ENCODE peak calls at places on chromosomes 1 and 21, in six cellular contexts. N, P, X, C, V and H are unnamed samples.

GRCh38 chr1:42006836-42007235 is 88.1 kb upstream of the HIVEP3 start:
- DNase-seq in N (no peak), P (no peak), X (peak), C (no peak), V (peak), H (no peak)

GRCh38 chr1:53450225-53450624 is 9.0 kb upstream of the DMRTB1 start:
- DNase-seq in N (no peak), P (no peak), X (no peak), C (peak), V (no peak), H (no peak)

GRCh38 chr1:94908965-94909364 is 17.9 kb downstream of the CNN3 start:
- DNase-seq in N (no peak), P (no peak), X (no peak), C (no peak), V (no peak), H (no peak)

GRCh38 chr1:167708940-167709389 is 12.8 kb upstream of the MPZL1 start:
- DNase-seq in N (no peak), P (peak), X (no peak), C (peak), V (peak), H (no peak)

GRCh38 chr1:167554028-167554779 is 642 bp upstream of the CREG1 start:
- DNase-seq in N (no peak), P (no peak), X (no peak), C (no peak), V (no peak), H (no peak)

GRCh38 chr1:119743776-119744597 is 24.7 kb downstream of the HMGCS2 start:
- DNase-seq in N (peak), P (peak), X (peak), C (peak), V (peak), H (peak)

GRCh38 chr1:221712198-221712684 is 29.6 kb downstream of the DUSP10 start:
- DNase-seq in N (no peak), P (no peak), X (peak), C (no peak), V (peak), H (peak)

GRCh38 chr1:183983371-183984105 is 54.0 kb downstream of the COLGALT2 start:
- DNase-seq in N (no peak), P (no peak), X (no peak), C (no peak), V (no peak), H (peak)

GRCh38 chr1:36438715-36439114 is 11.5 kb downstream of the OSCP1 start:
- DNase-seq in N (no peak), P (no peak), X (no peak), C (no peak), V (no peak), H (no peak)

GRCh38 chr1:2258996-2259395 is 30.9 kb downstream of the SKI start:
- DNase-seq in N (no peak), P (no peak), X (no peak), C (no peak), V (no peak), H (no peak)

GRCh38 chr21:41321211-41321907 is 4.8 kb downstream of the FAM3B start:
- DNase-seq in N (no peak), P (no peak), X (no peak), C (no peak), V (no peak), H (no peak)

GRCh38 chr1:1098656-1099425 is 17.0 kb downstream of the C1orf159 start:
- DNase-seq in N (no peak), P (no peak), X (no peak), C (no peak), V (no peak), H (no peak)

GRCh38 chr1:33045246-33045645 is 8.6 kb upstream of the AK2 start:
- DNase-seq in N (no peak), P (no peak), X (no peak), C (peak), V (no peak), H (no peak)

GRCh38 chr21:15761508-15762100 is 31.8 kb downstream of the USP25 start:
- DNase-seq in N (no peak), P (no peak), X (no peak), C (no peak), V (no peak), H (no peak)

GRCh38 chr1:155321577-155322497 is 1.1 kb downstream of the RUSC1 start:
- DNase-seq in N (no peak), P (peak), X (no peak), C (peak), V (no peak), H (no peak)

GRCh38 chr1:5481889-5482288 is 510.3 kb downstream of the NPHP4 start:
- DNase-seq in N (no peak), P (peak), X (no peak), C (peak), V (no peak), H (no peak)

GRCh38 chr1:171251042-171251740 is 2.9 kb downstream of the FMO1 start:
- DNase-seq in N (no peak), P (peak), X (peak), C (peak), V (no peak), H (peak)

GRCh38 chr1:116287341-116288200 is 85.5 kb upstream of the ATP1A1 start:
- DNase-seq in N (no peak), P (no peak), X (no peak), C (no peak), V (no peak), H (no peak)

GRCh38 chr1:116986531-116987255 is 14.9 kb upstream of the CD101 start:
- DNase-seq in N (no peak), P (no peak), X (no peak), C (no peak), V (no peak), H (no peak)

GRCh38 chr1:87644500-87645245 is 316.0 kb downstream of the LMO4 start:
- DNase-seq in N (no peak), P (no peak), X (peak), C (no peak), V (peak), H (no peak)

GRCh38 chr1:175602186-175602585 is 141.2 kb downstream of the TNR start:
- DNase-seq in N (no peak), P (no peak), X (peak), C (no peak), V (no peak), H (peak)

GRCh38 chr1:57550092-57550491 is 126.2 kb upstream of the DAB1 start:
- DNase-seq in N (no peak), P (no peak), X (no peak), C (no peak), V (no peak), H (no peak)

GRCh38 chr1:165886193-165886592 is 58.8 kb downstream of the UCK2 start:
- DNase-seq in N (no peak), P (no peak), X (no peak), C (no peak), V (no peak), H (no peak)

GRCh38 chr1:30847358-30847972 is 61.1 kb downstream of the SDC3 start:
- DNase-seq in N (peak), P (peak), X (peak), C (peak), V (peak), H (no peak)

GRCh38 chr21:17658931-17659330 is 46.2 kb upstream of the BTG3 start:
- DNase-seq in N (no peak), P (no peak), X (no peak), C (no peak), V (no peak), H (no peak)

GRCh38 chr1:164855930-164856329 is 296.9 kb downstream of the PBX1 start:
- DNase-seq in N (no peak), P (no peak), X (no peak), C (peak), V (no peak), H (no peak)

GRCh38 chr1:55196433-55197035 is 18.6 kb downstream of the USP24 start:
- DNase-seq in N (no peak), P (no peak), X (no peak), C (peak), V (no peak), H (no peak)

GRCh38 chr21:33360281-33360680 is 35.5 kb downstream of the IFNAR1 start:
- DNase-seq in N (no peak), P (no peak), X (peak), C (no peak), V (peak), H (peak)

GRCh38 chr1:199701731-199702130 is 325.8 kb upstream of the NR5A2 start:
- DNase-seq in N (no peak), P (no peak), X (no peak), C (no peak), V (no peak), H (peak)

GRCh38 chr21:33036430-33037162 is 10.9 kb downstream of the OLIG2 start:
- DNase-seq in N (peak), P (no peak), X (peak), C (peak), V (peak), H (peak)

GRCh38 chr21:21682172-21682571 is 684.0 kb downstream of the NCAM2 start:
- DNase-seq in N (no peak), P (no peak), X (peak), C (no peak), V (peak), H (peak)

GRCh38 chr1:11617741-11618140 is 36.5 kb downstream of the FBXO2 start:
- DNase-seq in N (no peak), P (no peak), X (no peak), C (no peak), V (no peak), H (no peak)

GRCh38 chr1:202967684-202968281 is 726 bp upstream of the CYB5R1 start:
- DNase-seq in N (no peak), P (peak), X (no peak), C (no peak), V (no peak), H (peak)

GRCh38 chr1:70706381-70707173 is 295.5 kb downstream of the CTH start:
- DNase-seq in N (no peak), P (peak), X (no peak), C (peak), V (no peak), H (no peak)

GRCh38 chr1:144551543-144552424 is 40.9 kb upstream of the PPIAL4F start:
- DNase-seq in N (peak), P (peak), X (peak), C (peak), V (peak), H (peak)

GRCh38 chr1:68497358-68497698 is 446 bp upstream of the DEPDC1 start:
- DNase-seq in N (no peak), P (no peak), X (no peak), C (no peak), V (no peak), H (no peak)
- TF ChIP-seq CTCF in N (peak), P (no peak), X (peak), C (no peak), V (no peak), H (no peak)

GRCh38 chr1:156539824-156540223 is 32.5 kb downstream of the IQGAP3 start:
- DNase-seq in N (no peak), P (no peak), X (no peak), C (no peak), V (no peak), H (no peak)
- TF ChIP-seq CTCF in N (no peak), P (no peak), X (no peak), C (no peak), V (no peak), H (no peak)

GRCh38 chr21:36543924-36544323 is 64.0 kb upstream of the CLDN14 start:
- DNase-seq in N (no peak), P (no peak), X (no peak), C (no peak), V (no peak), H (no peak)

GRCh38 chr21:36540700-36541099 is 60.8 kb upstream of the CLDN14 start:
- DNase-seq in N (no peak), P (no peak), X (no peak), C (no peak), V (no peak), H (no peak)

GRCh38 chr21:36541721-36542139 is 61.8 kb upstream of the CLDN14 start:
- DNase-seq in N (no peak), P (no peak), X (no peak), C (no peak), V (no peak), H (no peak)

GRCh38 chr21:36544545-36544944 is 64.6 kb upstream of the CLDN14 start:
- DNase-seq in N (no peak), P (no peak), X (no peak), C (no peak), V (no peak), H (no peak)

GRCh38 chr21:36542312-36543101 is 62.6 kb upstream of the CLDN14 start:
- DNase-seq in N (no peak), P (no peak), X (no peak), C (peak), V (no peak), H (no peak)
- TF ChIP-seq CTCF in N (no peak), P (peak), X (no peak), C (peak), V (no peak), H (no peak)

GRCh38 chr1:230878584-230878975 is 10.3 kb upstream of the C1orf198 start:
- DNase-seq in N (no peak), P (no peak), X (no peak), C (no peak), V (peak), H (peak)

GRCh38 chr1:230877139-230877923 is 9.0 kb upstream of the C1orf198 start:
- DNase-seq in N (no peak), P (no peak), X (peak), C (no peak), V (peak), H (peak)

GRCh38 chr1:230876660-230877059 is 8.3 kb upstream of the C1orf198 start:
- DNase-seq in N (no peak), P (no peak), X (no peak), C (no peak), V (no peak), H (no peak)

GRCh38 chr1:230877924-230878583 is 9.7 kb upstream of the C1orf198 start:
- DNase-seq in N (no peak), P (no peak), X (no peak), C (no peak), V (no peak), H (no peak)

GRCh38 chr1:230875370-230875769 is 7.0 kb upstream of the C1orf198 start:
- DNase-seq in N (no peak), P (no peak), X (no peak), C (no peak), V (no peak), H (no peak)
- TF ChIP-seq CTCF in N (no peak), P (no peak), X (no peak), C (no peak), V (no peak), H (no peak)

GRCh38 chr1:9691108-9691445 is 39.5 kb downstream of the PIK3CD start:
- DNase-seq in N (no peak), P (no peak), X (peak), C (no peak), V (peak), H (no peak)

GRCh38 chr1:9689011-9689706 is 37.6 kb downstream of the PIK3CD start:
- DNase-seq in N (peak), P (peak), X (peak), C (peak), V (peak), H (peak)

GRCh38 chr1:9690440-9691107 is 39.0 kb downstream of the PIK3CD start:
- DNase-seq in N (no peak), P (peak), X (no peak), C (peak), V (no peak), H (no peak)

GRCh38 chr1:9688599-9688998 is 37.1 kb downstream of the PIK3CD start:
- DNase-seq in N (no peak), P (no peak), X (no peak), C (no peak), V (no peak), H (no peak)

GRCh38 chr1:9689971-9690381 is 38.4 kb downstream of the PIK3CD start:
- DNase-seq in N (peak), P (peak), X (no peak), C (peak), V (no peak), H (no peak)
- TF ChIP-seq CTCF in N (no peak), P (no peak), X (peak), C (peak), V (peak), H (no peak)

GRCh38 chr1:93732514-93732913 is 50.9 kb upstream of the BCAR3 start:
- DNase-seq in N (no peak), P (no peak), X (no peak), C (peak), V (no peak), H (no peak)
- TF ChIP-seq CTCF in N (no peak), P (no peak), X (peak), C (peak), V (peak), H (peak)

GRCh38 chr1:148318123-148318899 is 164.8 kb downstream of the PPIAL4G start:
- DNase-seq in N (peak), P (peak), X (no peak), C (no peak), V (no peak), H (no peak)
- TF ChIP-seq CTCF in N (no peak), P (no peak), X (no peak), C (no peak), V (no peak), H (no peak)

DNA sequence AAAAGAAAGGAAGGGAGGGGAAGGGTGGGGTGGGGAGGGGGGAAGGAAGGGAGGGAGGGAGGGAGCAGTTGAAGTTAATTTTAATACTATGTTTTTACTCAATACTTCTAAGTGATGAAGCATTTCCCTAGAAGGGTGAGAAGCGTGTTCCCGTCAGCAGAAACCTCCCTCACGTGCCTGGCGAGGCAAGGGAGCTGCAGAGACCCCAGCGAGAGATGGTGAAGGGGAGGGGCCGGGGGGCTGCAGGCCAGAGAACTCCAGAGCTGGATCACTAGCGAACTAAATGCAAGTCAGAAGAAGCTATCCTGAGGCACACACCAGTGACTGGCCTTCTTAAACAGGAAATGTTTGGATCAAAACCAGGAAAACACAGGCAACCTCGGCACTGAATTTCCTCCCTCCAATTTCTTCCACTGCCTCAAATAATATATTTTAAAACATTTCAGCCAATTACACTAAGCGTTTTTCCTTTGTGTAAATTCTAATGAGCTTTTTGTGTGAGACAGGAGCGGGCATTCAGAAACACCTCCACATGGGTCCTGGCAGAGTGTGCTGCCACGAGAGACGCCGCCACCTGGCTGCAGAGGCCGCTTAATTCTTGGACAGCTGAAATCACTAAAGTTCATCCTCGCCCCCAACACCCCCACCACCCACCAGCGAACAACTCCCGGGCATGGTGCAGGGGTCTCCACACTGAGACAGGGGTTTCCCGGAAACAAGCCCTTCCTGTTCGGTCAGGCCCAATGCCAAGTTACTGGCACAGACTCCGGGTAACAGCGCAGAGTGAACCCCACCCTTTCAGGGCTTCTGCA is 17.8 kb downstream of the WDR4 start:
- DNase-seq in N (no peak), P (no peak), X (no peak), C (peak), V (no peak), H (no peak)
- TF ChIP-seq CTCF in N (peak), P (no peak), X (no peak), C (no peak), V (no peak), H (no peak)

GRCh38 chr1:47972864-47973437 is 24.2 kb downstream of the TRABD2B start:
- DNase-seq in N (no peak), P (peak), X (no peak), C (no peak), V (no peak), H (no peak)
- TF ChIP-seq CTCF in N (peak), P (peak), X (peak), C (peak), V (peak), H (no peak)

GRCh38 chr1:206470692-206471414 is 577 bp downstream of the IKBKE start:
- DNase-seq in N (no peak), P (peak), X (peak), C (peak), V (peak), H (peak)

GRCh38 chr1:206469411-206469932 is 804 bp upstream of the IKBKE start:
- DNase-seq in N (no peak), P (no peak), X (no peak), C (no peak), V (no peak), H (no peak)

GRCh38 chr1:206468571-206468970 is 1.7 kb upstream of the IKBKE start:
- DNase-seq in N (no peak), P (no peak), X (no peak), C (no peak), V (no peak), H (no peak)

GRCh38 chr1:206471415-206471801 is 1.1 kb downstream of the IKBKE start:
- DNase-seq in N (no peak), P (no peak), X (no peak), C (no peak), V (no peak), H (no peak)

DNA sequence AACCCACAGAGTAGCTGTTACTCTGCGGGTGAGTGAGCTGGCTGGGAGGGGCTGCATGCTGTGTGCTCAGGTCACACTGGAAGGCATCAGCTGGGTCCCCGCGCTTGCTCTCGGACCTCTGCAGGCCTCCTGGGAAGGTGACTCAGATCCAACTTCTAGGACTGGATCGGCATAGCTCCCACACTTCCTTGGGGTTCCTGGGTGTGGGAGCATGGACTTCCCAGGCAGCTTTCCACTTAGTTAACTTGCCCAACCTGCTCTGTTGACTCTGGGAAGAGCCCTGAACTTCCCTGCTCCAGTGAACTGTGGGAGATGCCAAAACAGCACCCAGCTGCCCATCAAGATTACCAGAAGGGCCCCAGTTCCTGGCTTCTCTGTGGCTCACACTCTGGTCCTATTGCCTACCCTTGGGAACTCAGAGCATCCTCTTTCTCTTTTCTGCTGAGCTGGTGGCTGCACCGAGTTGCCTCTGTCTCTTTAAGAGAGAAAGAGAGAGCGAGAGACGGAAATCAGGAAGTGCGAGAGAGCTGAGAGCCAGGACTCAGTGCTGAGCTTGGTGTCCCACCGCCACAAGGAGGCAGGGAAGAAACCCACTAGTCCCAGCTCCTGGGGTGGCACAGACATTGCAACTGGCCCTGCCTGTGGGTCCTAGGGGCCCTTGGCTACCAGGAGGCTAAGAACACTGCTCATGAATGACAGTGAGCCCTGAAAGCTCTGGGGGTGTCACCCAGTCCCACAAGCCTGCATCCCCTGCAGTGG is at the start of gene IKBKE:
- DNase-seq in N (no peak), P (peak), X (peak), C (peak), V (peak), H (peak)
- TF ChIP-seq CTCF in N (peak), P (no peak), X (peak), C (peak), V (peak), H (peak)